ENCODE peak calls at places on chromosome 13, in nine cellular contexts. F is fibroblast of lung, R is pancreas, V is HCT116, D is thoracic aorta, I is H9, O is BJ, Y is cardiac fibroblast, N is spleen. U is an unnamed sample.

GRCh38 chr13:45454204-45454603 is 10.5 kb upstream of the COG3 start:
- DNase-seq in F (no peak), R (no peak), V (no peak), D (no peak), I (no peak), O (no peak), Y (no peak), N (no peak), U (no peak)

GRCh38 chr13:107258599-107259187 is 690.8 kb upstream of the ARGLU1 start:
- DNase-seq in F (peak; percentile 32), R (no peak), V (no peak), D (no peak), I (no peak), O (no peak), Y (no peak), N (no peak), U (no peak)

GRCh38 chr13:44819245-44819644 is 170.0 kb downstream of the NUFIP1 start:
- DNase-seq in F (peak; percentile 63), R (no peak), V (peak; percentile 85), D (no peak), I (no peak), O (no peak), Y (peak; percentile 86), N (no peak), U (no peak)

GRCh38 chr13:44465318-44465717 is 91.7 kb downstream of the SERP2 start:
- DNase-seq in F (no peak), R (no peak), V (no peak), D (no peak), I (no peak), O (peak; percentile 12), Y (peak; percentile 18), N (no peak), U (no peak)

GRCh38 chr13:96377835-96378234 is 287.9 kb downstream of the HS6ST3 start:
- DNase-seq in F (no peak), R (no peak), V (no peak), D (no peak), I (no peak), O (no peak), Y (no peak), N (no peak), U (no peak)

GRCh38 chr13:110293649-110294048 is 13.3 kb downstream of the COL4A1 start:
- DNase-seq in F (no peak), R (no peak), V (no peak), D (no peak), I (no peak), O (no peak), Y (no peak), N (no peak), U (no peak)

GRCh38 chr13:98626298-98626940 is 49.5 kb upstream of the STK24 start:
- DNase-seq in F (peak; percentile 8), R (no peak), V (no peak), D (no peak), I (no peak), O (no peak), Y (no peak), N (no peak), U (no peak)

GRCh38 chr13:110319774-110320509 is 12.9 kb downstream of the COL4A2 start:
- DNase-seq in F (peak; percentile 43), R (peak; percentile 80), V (peak; percentile 70), D (no peak), I (peak; percentile 25), O (peak; percentile 45), Y (peak; percentile 86), N (no peak), U (no peak)

GRCh38 chr13:109192306-109192705 is 562.9 kb downstream of the MYO16 start:
- DNase-seq in F (no peak), R (no peak), V (no peak), D (no peak), I (no peak), O (no peak), Y (no peak), N (no peak), U (no peak)

GRCh38 chr13:91381371-91381770 is 17.1 kb upstream of the GPC5 start:
- DNase-seq in F (peak; percentile 69), R (no peak), V (no peak), D (no peak), I (no peak), O (no peak), Y (peak; percentile 32), N (no peak), U (no peak)
- TF ChIP-seq CTCF in F (peak; percentile 4), R (no peak), V (peak; percentile 37), D (no peak), I (peak; percentile 56), O (peak; percentile 7), Y (peak; percentile 25), N (no peak), U (no peak)

DNA sequence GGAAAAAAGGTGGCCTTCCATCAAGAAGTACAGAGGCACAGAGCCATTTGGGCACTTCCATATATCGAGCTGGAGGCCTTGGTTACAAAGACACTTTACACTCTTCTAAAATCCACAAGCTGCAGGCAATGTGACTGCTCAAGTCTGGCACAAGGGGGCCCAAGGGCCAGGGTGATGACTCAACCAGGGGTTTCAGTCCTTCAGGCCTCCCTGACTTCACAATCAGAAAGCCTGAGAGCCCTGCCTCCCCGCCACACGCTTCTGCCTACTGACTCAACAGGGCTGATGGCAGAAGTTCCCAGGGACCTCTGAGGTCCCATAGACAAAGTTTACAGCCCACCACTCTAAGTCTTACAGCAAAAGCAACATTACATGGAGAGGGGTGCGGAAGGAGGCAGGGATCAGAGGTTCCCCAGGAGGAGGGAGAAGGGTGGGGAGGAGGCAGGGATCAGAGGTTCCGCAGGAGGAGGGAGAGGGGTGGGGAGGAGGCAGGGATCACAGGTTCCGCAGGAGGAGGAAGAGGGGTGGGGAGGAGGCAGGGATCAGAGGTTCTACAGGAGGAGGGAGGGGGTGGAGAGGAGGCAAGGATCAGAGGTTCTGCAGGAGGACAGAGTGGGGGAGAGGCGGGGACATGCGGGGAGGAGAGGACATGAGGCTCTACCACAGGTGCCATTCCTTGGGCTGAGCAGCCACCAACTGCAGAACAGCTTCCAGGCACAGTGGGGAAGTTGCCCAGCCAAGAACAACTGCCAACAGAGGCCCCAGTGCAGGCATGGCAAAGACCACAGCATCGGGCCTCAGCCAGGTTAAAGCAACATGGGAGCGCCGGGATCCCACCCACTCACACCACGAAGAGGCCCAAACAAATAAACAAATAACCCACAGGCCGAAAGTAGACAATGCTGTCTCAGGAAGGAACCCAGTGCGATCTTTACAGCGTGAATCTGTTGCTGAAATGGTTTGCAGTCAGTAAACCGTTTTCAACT is 52.0 kb downstream of the SLC7A1 start:
- DNase-seq in F (peak; percentile 36), R (no peak), V (no peak), D (no peak), I (peak; percentile 47), O (no peak), Y (peak; percentile 48), N (no peak), U (no peak)
- TF ChIP-seq CTCF in F (no peak), R (no peak), V (no peak), D (no peak), I (peak; percentile 37), O (peak; percentile 2), Y (no peak), N (no peak), U (no peak)

GRCh38 chr13:25372275-25373081 is 704 bp downstream of the ATP8A2 start:
- DNase-seq in F (no peak), R (no peak), V (no peak), D (no peak), I (peak; percentile 52), O (no peak), Y (no peak), N (no peak), U (no peak)
- TF ChIP-seq CTCF in F (no peak), R (no peak), V (no peak), D (no peak), I (no peak), O (no peak), Y (no peak), N (no peak), U (no peak)

DNA sequence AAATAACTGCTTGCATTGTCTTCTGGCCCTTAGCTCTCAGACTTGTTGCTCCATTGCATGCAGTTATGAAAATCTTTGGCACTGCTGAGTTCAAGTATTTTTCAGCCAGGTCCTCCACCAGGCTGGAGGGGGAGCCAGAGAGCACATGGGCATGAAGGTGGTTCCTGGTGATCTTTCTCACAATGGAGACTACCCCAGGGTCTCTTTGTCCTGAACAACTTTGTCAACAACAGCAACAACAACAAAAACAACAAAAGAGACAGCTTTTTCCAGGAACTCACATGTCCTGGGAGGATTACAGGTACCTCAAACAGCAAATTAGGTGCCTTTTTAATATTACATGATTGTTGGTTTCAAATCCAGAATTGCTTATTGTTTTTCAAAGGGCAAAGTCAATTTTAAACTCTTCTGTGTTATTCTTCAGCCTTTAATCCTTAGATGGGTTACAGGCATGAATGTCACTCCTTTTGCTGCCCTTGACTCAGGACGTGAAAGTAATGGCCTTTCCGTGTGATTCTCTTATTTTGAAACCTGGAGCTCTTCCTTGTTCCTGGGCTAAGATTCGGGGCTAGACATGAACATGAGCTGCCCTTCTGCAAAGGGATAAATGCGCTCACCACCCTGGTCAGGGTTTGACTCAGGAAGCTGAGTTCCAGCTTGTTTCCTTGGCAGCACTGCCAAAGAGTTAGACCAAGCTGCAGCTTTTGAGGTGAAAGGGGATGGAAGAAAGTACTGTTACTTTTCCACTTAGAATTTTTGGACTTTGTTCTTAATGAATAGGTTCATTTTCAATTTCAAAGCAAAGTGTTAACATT is 1.8 kb downstream of the RGCC start:
- DNase-seq in F (peak; percentile 77), R (no peak), V (peak; percentile 28), D (no peak), I (no peak), O (no peak), Y (peak; percentile 81), N (peak; percentile 81), U (peak; percentile 45)
- TF ChIP-seq CTCF in F (peak; percentile 89), R (peak; percentile 27), V (peak; percentile 90), D (peak; percentile 44), I (peak; percentile 74), O (peak; percentile 86), Y (peak; percentile 90), N (peak; percentile 30), U (peak; percentile 74)

GRCh38 chr13:22569830-22570229 is 610.9 kb upstream of the SGCG start:
- DNase-seq in F (peak; percentile 3), R (no peak), V (no peak), D (no peak), I (no peak), O (no peak), Y (no peak), N (no peak), U (no peak)
- TF ChIP-seq CTCF in F (no peak), R (no peak), V (no peak), D (no peak), I (peak; percentile 33), O (no peak), Y (no peak), N (no peak), U (no peak)

GRCh38 chr13:47794963-47795362 is 206.1 kb downstream of the SUCLA2 start:
- DNase-seq in F (peak; percentile 5), R (no peak), V (peak; percentile 18), D (no peak), I (no peak), O (no peak), Y (peak; percentile 20), N (no peak), U (no peak)
- TF ChIP-seq CTCF in F (peak; percentile 54), R (no peak), V (peak; percentile 68), D (no peak), I (peak; percentile 72), O (peak; percentile 55), Y (peak; percentile 73), N (no peak), U (no peak)

U was measured in natural killer cell.